ENCODE peak calls at places on chromosomes 7 and 10, in ten cellular contexts. A is Daoy, B is frontal cortex, F is activated T-cell treated with anti-CD3 and anti-CD28 coated beads for 1 hour, U is osteocyte, P is B cell, L is cerebellum, D is AG04450, S is ELR, N is germinal center. V is an unnamed sample.
A peak's percentile ranks its signal among the peaks of the same experiment; 100 is the strongest.

GRCh38 chr10:86753638-86754434 is 2.6 kb upstream of the BMPR1A start:
- DNase-seq in A (no peak), B (no peak), F (no peak), U (no peak), P (no peak), L (no peak), D (no peak), S (no peak), N (no peak), V (no peak)

GRCh38 chr10:132836832-132837540 is 51.0 kb upstream of the NKX6-2 start:
- DNase-seq in A (peak; percentile 41), B (peak; percentile 85), F (peak; percentile 42), U (peak; percentile 84), P (no peak), L (peak; percentile 80), D (no peak), S (peak; percentile 6), N (peak; percentile 80), V (peak; percentile 44)

GRCh38 chr10:30413996-30414576 is 19.9 kb upstream of the MAP3K8 start:
- DNase-seq in A (peak; percentile 34), B (peak; percentile 52), F (no peak), U (peak; percentile 17), P (no peak), L (peak; percentile 9), D (no peak), S (peak; percentile 68), N (peak; percentile 62), V (peak; percentile 86)

GRCh38 chr10:23192396-23192740 is 256 bp downstream of the PTF1A start:
- DNase-seq in A (no peak), B (no peak), F (no peak), U (no peak), P (no peak), L (no peak), D (no peak), S (no peak), N (no peak), V (no peak)

GRCh38 chr10:27041196-27041595 is 59.1 kb downstream of the ANKRD26 start:
- DNase-seq in A (no peak), B (no peak), F (no peak), U (no peak), P (no peak), L (no peak), D (no peak), S (peak; percentile 14), N (no peak), V (no peak)

GRCh38 chr7:35725280-35725680 is 30.3 kb upstream of the HERPUD2 start:
- DNase-seq in A (no peak), B (no peak), F (peak; percentile 40), U (no peak), P (peak; percentile 65), L (no peak), D (no peak), S (no peak), N (peak; percentile 54), V (no peak)

GRCh38 chr7:151503902-151504714 is 15.6 kb downstream of the RHEB start:
- DNase-seq in A (peak; percentile 49), B (no peak), F (no peak), U (no peak), P (no peak), L (no peak), D (peak; percentile 63), S (peak; percentile 84), N (no peak), V (no peak)

GRCh38 chr10:70579234-70580002 is 23.1 kb downstream of the PRF1 start:
- DNase-seq in A (no peak), B (no peak), F (no peak), U (no peak), P (no peak), L (no peak), D (no peak), S (no peak), N (no peak), V (peak; percentile 12)

GRCh38 chr7:39667354-39667923 is 44.1 kb downstream of the RALA start:
- DNase-seq in A (no peak), B (no peak), F (no peak), U (no peak), P (no peak), L (peak; percentile 45), D (no peak), S (no peak), N (no peak), V (no peak)

GRCh38 chr7:39609084-39609461 is 14.3 kb upstream of the RALA start:
- DNase-seq in A (peak; percentile 42), B (no peak), F (no peak), U (no peak), P (no peak), L (no peak), D (no peak), S (peak; percentile 87), N (no peak), V (no peak)

GRCh38 chr7:158123214-158123613 is 464.4 kb downstream of the PTPRN2 start:
- DNase-seq in A (no peak), B (no peak), F (no peak), U (no peak), P (no peak), L (no peak), D (no peak), S (no peak), N (no peak), V (no peak)

GRCh38 chr10:46226900-46227558 is 59.8 kb upstream of the ANTXRL start:
- DNase-seq in A (no peak), B (no peak), F (no peak), U (peak; percentile 78), P (peak; percentile 28), L (no peak), D (no peak), S (no peak), N (no peak), V (no peak)

GRCh38 chr7:66353547-66353946 is 148.4 kb downstream of the TPST1 start:
- DNase-seq in A (no peak), B (no peak), F (no peak), U (no peak), P (no peak), L (no peak), D (no peak), S (peak; percentile 86), N (no peak), V (no peak)

GRCh38 chr7:39589323-39590111 is 23.3 kb downstream of the YAE1 start:
- DNase-seq in A (peak; percentile 94), B (no peak), F (peak; percentile 21), U (no peak), P (peak; percentile 59), L (no peak), D (no peak), S (peak; percentile 95), N (no peak), V (peak; percentile 18)

GRCh38 chr7:142637240-142637639 is 112.0 kb upstream of the PRSS1 start:
- DNase-seq in A (no peak), B (no peak), F (no peak), U (no peak), P (no peak), L (no peak), D (no peak), S (no peak), N (no peak), V (no peak)

GRCh38 chr7:117807688-117808087 is 65.6 kb downstream of the CTTNBP2 start:
- DNase-seq in A (no peak), B (no peak), F (no peak), U (no peak), P (no peak), L (peak; percentile 15), D (no peak), S (no peak), N (no peak), V (no peak)

GRCh38 chr10:103280505-103280904 is 3.6 kb downstream of the INA start:
- DNase-seq in A (no peak), B (no peak), F (no peak), U (no peak), P (no peak), L (no peak), D (no peak), S (no peak), N (no peak), V (no peak)

GRCh38 chr10:48404646-48405045 is 98.2 kb downstream of the MAPK8 start:
- DNase-seq in A (no peak), B (no peak), F (no peak), U (no peak), P (no peak), L (no peak), D (no peak), S (no peak), N (no peak), V (no peak)

GRCh38 chr10:34286136-34286739 is 528.9 kb downstream of the PARD3 start:
- DNase-seq in A (peak; percentile 55), B (no peak), F (no peak), U (no peak), P (no peak), L (no peak), D (no peak), S (peak; percentile 81), N (no peak), V (no peak)

GRCh38 chr7:144830024-144830785 is 5.6 kb downstream of the TPK1 start:
- DNase-seq in A (peak; percentile 35), B (no peak), F (no peak), U (no peak), P (no peak), L (no peak), D (no peak), S (peak; percentile 35), N (no peak), V (no peak)

GRCh38 chr7:128026551-128026950 is 4.7 kb downstream of the LRRC4 start:
- DNase-seq in A (no peak), B (no peak), F (no peak), U (no peak), P (no peak), L (peak; percentile 65), D (no peak), S (no peak), N (no peak), V (no peak)

GRCh38 chr10:64762861-64763260 is 1241.7 kb downstream of the REEP3 start:
- DNase-seq in A (no peak), B (no peak), F (no peak), U (no peak), P (no peak), L (no peak), D (no peak), S (no peak), N (no peak), V (no peak)

GRCh38 chr7:105742787-105743186 is 133.6 kb downstream of the ATXN7L1 start:
- DNase-seq in A (no peak), B (no peak), F (no peak), U (no peak), P (no peak), L (no peak), D (no peak), S (no peak), N (no peak), V (no peak)

GRCh38 chr10:88974446-88975376 is 15.9 kb upstream of the FAS start:
- DNase-seq in A (no peak), B (no peak), F (no peak), U (no peak), P (no peak), L (no peak), D (no peak), S (peak; percentile 46), N (no peak), V (peak; percentile 48)

GRCh38 chr10:22854935-22855421 is 72.9 kb upstream of the ARMC3 start:
- DNase-seq in A (no peak), B (no peak), F (no peak), U (no peak), P (no peak), L (no peak), D (no peak), S (no peak), N (no peak), V (no peak)